ENCODE peak calls at places on chromosomes 11 and 22, in four cellular contexts. N, P, S and O are unnamed samples.
A peak's percentile ranks its signal among the peaks of the same experiment; 100 is the strongest.

GRCh38 chr22:39303892-39304671 is 15.3 kb downstream of the RPL3 start:
- DNase-seq in P (no peak), N (no peak), S (no peak), O (no peak)

GRCh38 chr11:113505541-113506375 is 30.6 kb upstream of the DRD2 start:
- DNase-seq in S (peak; percentile 55), N (peak; percentile 71), P (peak; percentile 22), O (no peak)

GRCh38 chr22:48309115-48309705 is 1518.5 kb downstream of the BRD1 start:
- DNase-seq in S (no peak), N (no peak), P (no peak), O (no peak)

GRCh38 chr11:47355283-47356128 is 3.0 kb upstream of the MYBPC3 start:
- DNase-seq in S (peak; percentile 86), N (peak; percentile 95), P (peak; percentile 92), O (peak; percentile 54)

GRCh38 chr11:63504933-63505586 is 824 bp upstream of the LGALS12 start:
- DNase-seq in P (no peak), N (no peak), S (no peak), O (no peak)

GRCh38 chr11:1737080-1737757 is 13.2 kb downstream of the IFITM10 start:
- DNase-seq in P (no peak), S (no peak), N (no peak), O (no peak)

GRCh38 chr22:17149073-17149815 is 9.8 kb downstream of the HDHD5 start:
- DNase-seq in S (no peak), N (no peak), P (no peak), O (no peak)

GRCh38 chr22:40665312-40665711 is 14.0 kb upstream of the MCHR1 start:
- DNase-seq in N (no peak), S (no peak), P (no peak), O (no peak)

GRCh38 chr11:106172389-106172991 is 95.0 kb downstream of the AASDHPPT start:
- DNase-seq in N (peak; percentile 38), P (no peak), S (no peak), O (no peak)

GRCh38 chr11:1078191-1078601 is 3.5 kb downstream of the MUC2 start:
- DNase-seq in N (no peak), S (no peak), P (no peak), O (no peak)

GRCh38 chr22:30020511-30020910 is 59.8 kb upstream of the HORMAD2 start:
- DNase-seq in P (no peak), N (no peak), S (no peak), O (no peak)

GRCh38 chr11:64724863-64725535 is 2.0 kb upstream of the NRXN2 start:
- DNase-seq in N (no peak), P (no peak), S (peak; percentile 56), O (no peak)

GRCh38 chr22:27438271-27438980 is 363.1 kb downstream of the MN1 start:
- DNase-seq in N (peak; percentile 43), S (no peak), P (no peak), O (no peak)

GRCh38 chr11:1138053-1138452 is 19.7 kb upstream of the MUC5AC start:
- DNase-seq in P (no peak), S (no peak), N (peak; percentile 45), O (no peak)

GRCh38 chr11:121004196-121004840 is 19.6 kb upstream of the TBCEL start:
- DNase-seq in P (no peak), S (no peak), N (no peak), O (no peak)

GRCh38 chr11:70419307-70420007 is 21.1 kb downstream of the CTTN start:
- DNase-seq in S (no peak), N (no peak), P (no peak), O (no peak)

GRCh38 chr11:112174789-112175595 is at the start of gene BCO2:
- DNase-seq in N (peak; percentile 84), S (peak; percentile 70), P (peak; percentile 52), O (no peak)

GRCh38 chr11:35265755-35266454 is 126.9 kb downstream of the CD44 start:
- DNase-seq in P (no peak), S (no peak), N (no peak), O (no peak)

GRCh38 chr11:18727499-18728236 is 1.7 kb upstream of the IGSF22 start:
- DNase-seq in S (peak; percentile 48), P (peak; percentile 35), N (peak; percentile 63), O (peak; percentile 74)

GRCh38 chr11:34075178-34075820 is 23.8 kb downstream of the CAPRIN1 start:
- DNase-seq in N (peak; percentile 78), S (no peak), P (peak; percentile 60), O (no peak)

GRCh38 chr22:36252754-36253522 is at the start of gene APOL1:
- DNase-seq in S (peak; percentile 63), N (no peak), P (no peak), O (peak; percentile 78)

GRCh38 chr11:121630041-121630440 is 177.3 kb upstream of the SORL1-AS1 start:
- DNase-seq in P (no peak), S (no peak), N (peak; percentile 88), O (no peak)

GRCh38 chr11:95229199-95230053 is 1.6 kb downstream of the SESN3 start:
- DNase-seq in P (no peak), N (no peak), S (no peak), O (no peak)

GRCh38 chr11:95228081-95228859 is 2.7 kb downstream of the SESN3 start:
- DNase-seq in S (no peak), N (peak; percentile 29), P (no peak), O (no peak)

GRCh38 chr11:95231126-95231880 is at the start of gene SESN3:
- DNase-seq in N (peak; percentile 96), P (peak; percentile 87), S (peak; percentile 89), O (peak; percentile 93)

GRCh38 chr11:95231881-95232605 is 1.0 kb upstream of the SESN3 start:
- DNase-seq in N (no peak), S (no peak), P (no peak), O (no peak)

DNA sequence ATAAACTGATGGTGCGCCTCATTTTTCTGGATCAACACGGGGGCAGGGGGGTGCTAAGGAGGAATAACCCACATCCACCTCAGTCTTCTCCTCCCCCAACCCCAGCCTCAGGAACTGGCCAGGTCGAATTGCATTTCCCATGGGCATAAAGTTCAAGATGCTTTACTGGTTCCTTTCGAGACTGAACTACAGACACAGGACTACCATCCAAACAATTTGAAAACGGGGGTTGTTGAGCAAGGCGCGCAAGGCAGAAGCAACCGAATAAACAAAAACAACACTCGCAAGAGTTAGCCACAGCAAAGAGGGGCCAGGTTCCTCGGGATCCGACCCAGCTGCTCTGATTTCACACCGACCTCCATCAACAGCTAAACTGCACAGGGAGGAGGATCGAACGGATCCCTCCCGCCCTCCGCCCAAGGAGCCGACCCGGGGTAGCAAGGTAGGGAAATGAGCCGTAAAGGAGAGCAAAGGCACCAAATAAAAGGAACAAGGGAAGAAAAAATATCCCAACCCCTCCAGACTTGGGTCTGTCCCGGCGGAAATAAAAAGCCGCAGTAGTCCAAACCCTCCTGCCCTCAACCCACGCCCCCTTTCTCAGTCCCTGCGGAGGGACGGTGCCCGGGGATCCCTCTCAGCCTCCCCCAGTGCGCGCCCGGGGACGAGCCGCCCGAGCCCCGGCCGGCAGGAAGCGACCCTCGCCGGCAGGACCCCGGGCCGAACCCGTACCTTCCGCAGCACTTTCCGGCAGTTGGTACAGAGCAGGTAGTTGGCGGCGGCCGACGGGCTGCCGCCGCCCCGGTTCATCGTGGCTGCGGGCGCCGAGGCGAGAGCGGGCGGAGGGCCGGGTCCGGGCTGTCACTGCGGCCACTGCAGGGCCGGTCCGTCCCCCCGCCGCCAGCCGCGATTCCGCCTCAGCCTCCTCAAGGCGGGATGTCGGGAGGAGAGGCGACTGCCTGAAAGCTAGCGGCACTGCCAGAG is 658 bp downstream of the SESN3 start:
- DNase-seq in N (no peak), S (no peak), P (no peak), O (peak; percentile 7)
- TF ChIP-seq EZH2 in N (peak; percentile 90), S (peak; percentile 84), P (no peak), O (peak; percentile 11)

GRCh38 chr11:123006860-123007542 is 25.4 kb upstream of the BSX start:
- DNase-seq in P (no peak), S (no peak), N (no peak), O (no peak)

DNA sequence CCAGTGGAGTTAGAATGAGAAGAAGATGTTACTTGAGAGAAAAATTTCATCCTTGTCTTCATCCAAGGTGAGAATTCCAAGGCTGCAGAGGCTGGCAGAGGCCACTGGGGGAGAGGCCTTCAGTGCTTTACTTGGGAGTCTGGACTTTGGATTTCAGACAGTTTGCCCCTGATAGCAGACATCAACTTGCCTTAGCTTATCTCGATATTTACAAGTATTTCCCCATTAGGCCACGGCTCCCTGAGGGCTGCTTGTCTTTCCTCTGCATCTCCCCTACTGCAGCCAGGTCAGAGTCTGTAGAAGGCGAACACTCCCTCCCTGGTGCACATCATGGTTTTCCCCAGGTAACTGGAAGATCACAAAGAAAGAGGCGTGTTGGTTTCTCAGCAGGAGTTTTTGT is 29.9 kb upstream of the BSX start:
- DNase-seq in N (no peak), S (no peak), P (no peak), O (no peak)
- TF ChIP-seq CTCF in N (no peak), S (no peak), P (no peak), O (no peak)

GRCh38 chr11:77833302-77833701 is 12.4 kb downstream of the AAMDC start:
- DNase-seq in P (no peak), N (no peak), S (no peak), O (no peak)
- TF ChIP-seq EZH2 in P (no peak), N (no peak), S (no peak), O (no peak)

GRCh38 chr11:57001674-57002401 is 13.1 kb downstream of the OR5AK2 start:
- DNase-seq in S (no peak), N (peak; percentile 40), P (no peak), O (no peak)
- TF ChIP-seq CTCF in S (no peak), N (peak; percentile 84), P (peak; percentile 11), O (peak; percentile 58)

GRCh38 chr11:131894615-131895544 is 524.5 kb downstream of the NTM start:
- DNase-seq in P (no peak), S (no peak), N (peak; percentile 6), O (no peak)
- TF ChIP-seq EZH2 in P (no peak), S (no peak), N (no peak), O (no peak)

GRCh38 chr22:22974795-22975580 is 87.4 kb downstream of the IGLL5 start:
- DNase-seq in S (no peak), P (no peak), N (no peak), O (no peak)

GRCh38 chr22:22974156-22974555 is 86.5 kb downstream of the IGLL5 start:
- DNase-seq in N (no peak), S (no peak), P (no peak), O (no peak)

GRCh38 chr22:22977479-22978200 is 90.0 kb downstream of the IGLL5 start:
- DNase-seq in P (no peak), S (no peak), N (no peak), O (no peak)

GRCh38 chr22:22978637-22979036 is 91.0 kb downstream of the IGLL5 start:
- DNase-seq in P (no peak), S (no peak), N (no peak), O (no peak)

DNA sequence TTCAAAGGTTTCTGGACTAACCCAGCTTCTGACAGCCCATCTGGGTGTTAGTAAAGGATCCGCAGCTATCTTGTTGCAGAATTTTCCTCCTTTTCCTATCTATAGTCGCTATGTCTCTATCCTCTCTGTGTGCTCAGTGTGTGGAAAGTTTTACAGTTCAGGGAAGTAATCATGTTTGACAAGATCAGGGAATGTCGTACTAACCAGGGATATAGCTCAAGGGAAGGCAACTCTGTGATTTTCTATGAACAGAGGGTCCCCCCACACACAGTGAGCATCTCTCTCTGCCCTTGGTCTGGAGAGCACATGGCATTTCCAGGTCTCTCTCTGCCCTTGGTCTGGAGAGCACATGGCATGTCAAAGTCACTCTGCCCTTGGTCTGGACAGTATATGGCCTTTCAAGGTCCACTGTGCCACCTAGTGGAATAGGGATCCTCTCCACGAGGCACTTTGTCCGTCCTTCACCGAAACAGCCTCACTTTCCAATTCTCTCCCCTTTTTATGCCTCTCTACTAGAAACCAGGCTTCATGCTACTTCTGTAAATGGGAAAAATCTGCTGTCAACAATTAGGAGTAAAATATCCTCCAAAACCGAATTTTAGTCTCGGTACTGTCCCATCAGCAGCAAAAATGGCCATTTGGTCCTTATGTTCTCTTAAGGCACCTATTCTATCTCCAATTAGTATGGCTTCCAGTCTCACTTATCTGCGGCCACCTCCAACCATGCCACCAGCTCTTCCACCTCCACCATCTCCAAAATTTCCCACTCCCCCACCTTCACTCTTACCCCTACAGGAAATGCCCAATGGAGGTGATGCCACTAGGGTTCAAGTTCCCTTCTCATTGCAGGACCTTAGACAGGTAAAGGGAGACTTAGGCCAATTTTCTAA is 88.7 kb downstream of the IGLL5 start:
- DNase-seq in S (peak; percentile 29), N (no peak), P (no peak), O (no peak)
- TF ChIP-seq CTCF in S (peak; percentile 53), N (no peak), P (no peak), O (no peak)